ENCODE peak calls at places on chromosomes 4 and X, in seven cellular contexts. One of them, this sample, is unnamed.

GRCh38 chr4:158758142-158758541 is 10.7 kb upstream of the FNIP2 start:
- DNase-seq in LHCN-M2: peak; percentile 22
- DNase-seq in neural progenitor cell: no peak
- DNase-seq in fibroblast of gingiva: no peak
- DNase-seq in GOT3: no peak
- DNase-seq in AG20443: peak; percentile 52
- DNase-seq in stimulated activated CD4-positive, alpha-beta T cell treated with anti-CD3 and anti-CD28 coated beads, Interleukin-12 subunit alpha, Interleukin-12 subunit beta, amount 100 ng/mL, for 4 hours: no peak
- DNase-seq in this sample: no peak

GRCh38 chr4:41454393-41454792 is 83.6 kb upstream of the LIMCH1 start:
- DNase-seq in LHCN-M2: no peak
- DNase-seq in neural progenitor cell: peak; percentile 12
- DNase-seq in fibroblast of gingiva: no peak
- DNase-seq in GOT3: no peak
- DNase-seq in AG20443: peak; percentile 36
- DNase-seq in stimulated activated CD4-positive, alpha-beta T cell treated with anti-CD3 and anti-CD28 coated beads, Interleukin-12 subunit alpha, Interleukin-12 subunit beta, amount 100 ng/mL, for 4 hours: no peak
- DNase-seq in this sample: no peak

GRCh38 chr4:8016527-8016926 is 76.9 kb upstream of the AFAP1 start:
- DNase-seq in LHCN-M2: no peak
- DNase-seq in neural progenitor cell: no peak
- DNase-seq in fibroblast of gingiva: no peak
- DNase-seq in GOT3: no peak
- DNase-seq in AG20443: no peak
- DNase-seq in stimulated activated CD4-positive, alpha-beta T cell treated with anti-CD3 and anti-CD28 coated beads, Interleukin-12 subunit alpha, Interleukin-12 subunit beta, amount 100 ng/mL, for 4 hours: no peak
- DNase-seq in this sample: no peak

GRCh38 chr4:105182211-105182610 is 35.5 kb downstream of the TET2 start:
- DNase-seq in LHCN-M2: no peak
- DNase-seq in neural progenitor cell: no peak
- DNase-seq in fibroblast of gingiva: no peak
- DNase-seq in GOT3: no peak
- DNase-seq in AG20443: no peak
- DNase-seq in stimulated activated CD4-positive, alpha-beta T cell treated with anti-CD3 and anti-CD28 coated beads, Interleukin-12 subunit alpha, Interleukin-12 subunit beta, amount 100 ng/mL, for 4 hours: no peak
- DNase-seq in this sample: peak; percentile 32

GRCh38 chr4:142550955-142551354 is 295.1 kb downstream of the INPP4B start:
- DNase-seq in LHCN-M2: peak; percentile 50
- DNase-seq in neural progenitor cell: no peak
- DNase-seq in fibroblast of gingiva: no peak
- DNase-seq in GOT3: no peak
- DNase-seq in AG20443: peak; percentile 7
- DNase-seq in stimulated activated CD4-positive, alpha-beta T cell treated with anti-CD3 and anti-CD28 coated beads, Interleukin-12 subunit alpha, Interleukin-12 subunit beta, amount 100 ng/mL, for 4 hours: no peak
- DNase-seq in this sample: peak; percentile 70

GRCh38 chr4:1014395-1015167 is 3.2 kb downstream of the FGFRL1 start:
- DNase-seq in LHCN-M2: no peak
- DNase-seq in neural progenitor cell: peak; percentile 84
- DNase-seq in fibroblast of gingiva: no peak
- DNase-seq in GOT3: no peak
- DNase-seq in AG20443: no peak
- DNase-seq in stimulated activated CD4-positive, alpha-beta T cell treated with anti-CD3 and anti-CD28 coated beads, Interleukin-12 subunit alpha, Interleukin-12 subunit beta, amount 100 ng/mL, for 4 hours: no peak
- DNase-seq in this sample: no peak

GRCh38 chrX:126165721-126166401 is at the start of gene DCAF12L2:
- DNase-seq in LHCN-M2: no peak
- DNase-seq in neural progenitor cell: peak; percentile 56
- DNase-seq in fibroblast of gingiva: no peak
- DNase-seq in GOT3: no peak
- DNase-seq in AG20443: peak; percentile 12
- DNase-seq in stimulated activated CD4-positive, alpha-beta T cell treated with anti-CD3 and anti-CD28 coated beads, Interleukin-12 subunit alpha, Interleukin-12 subunit beta, amount 100 ng/mL, for 4 hours: no peak
- DNase-seq in this sample: no peak

GRCh38 chr4:79281577-79282359 is 44.1 kb downstream of the NAA11 start:
- DNase-seq in LHCN-M2: no peak
- DNase-seq in neural progenitor cell: peak; percentile 90
- DNase-seq in fibroblast of gingiva: no peak
- DNase-seq in GOT3: no peak
- DNase-seq in AG20443: no peak
- DNase-seq in stimulated activated CD4-positive, alpha-beta T cell treated with anti-CD3 and anti-CD28 coated beads, Interleukin-12 subunit alpha, Interleukin-12 subunit beta, amount 100 ng/mL, for 4 hours: no peak
- DNase-seq in this sample: no peak

GRCh38 chrX:68146054-68146453 is 287.2 kb downstream of the OPHN1 start:
- DNase-seq in LHCN-M2: peak; percentile 54
- DNase-seq in neural progenitor cell: peak; percentile 20
- DNase-seq in fibroblast of gingiva: peak; percentile 27
- DNase-seq in GOT3: no peak
- DNase-seq in AG20443: peak; percentile 38
- DNase-seq in stimulated activated CD4-positive, alpha-beta T cell treated with anti-CD3 and anti-CD28 coated beads, Interleukin-12 subunit alpha, Interleukin-12 subunit beta, amount 100 ng/mL, for 4 hours: no peak
- DNase-seq in this sample: peak; percentile 53

GRCh38 chrX:43880439-43880838 is 1.8 kb downstream of the MAOB start:
- DNase-seq in LHCN-M2: no peak
- DNase-seq in neural progenitor cell: no peak
- DNase-seq in fibroblast of gingiva: no peak
- DNase-seq in GOT3: no peak
- DNase-seq in AG20443: no peak
- DNase-seq in stimulated activated CD4-positive, alpha-beta T cell treated with anti-CD3 and anti-CD28 coated beads, Interleukin-12 subunit alpha, Interleukin-12 subunit beta, amount 100 ng/mL, for 4 hours: no peak
- DNase-seq in this sample: no peak

GRCh38 chrX:22325091-22325490 is 52.4 kb downstream of the CBLL2 start:
- DNase-seq in LHCN-M2: peak; percentile 75
- DNase-seq in neural progenitor cell: no peak
- DNase-seq in fibroblast of gingiva: no peak
- DNase-seq in GOT3: no peak
- DNase-seq in AG20443: peak; percentile 6
- DNase-seq in stimulated activated CD4-positive, alpha-beta T cell treated with anti-CD3 and anti-CD28 coated beads, Interleukin-12 subunit alpha, Interleukin-12 subunit beta, amount 100 ng/mL, for 4 hours: no peak
- DNase-seq in this sample: peak; percentile 15

GRCh38 chr4:140363558-140363957 is 9.9 kb upstream of the SCOC start:
- DNase-seq in LHCN-M2: no peak
- DNase-seq in neural progenitor cell: no peak
- DNase-seq in fibroblast of gingiva: no peak
- DNase-seq in GOT3: no peak
- DNase-seq in AG20443: no peak
- DNase-seq in stimulated activated CD4-positive, alpha-beta T cell treated with anti-CD3 and anti-CD28 coated beads, Interleukin-12 subunit alpha, Interleukin-12 subunit beta, amount 100 ng/mL, for 4 hours: no peak
- DNase-seq in this sample: no peak

GRCh38 chr4:185717018-185717726 is 94.8 kb downstream of the SORBS2 start:
- DNase-seq in LHCN-M2: no peak
- DNase-seq in neural progenitor cell: no peak
- DNase-seq in fibroblast of gingiva: no peak
- DNase-seq in GOT3: no peak
- DNase-seq in AG20443: no peak
- DNase-seq in stimulated activated CD4-positive, alpha-beta T cell treated with anti-CD3 and anti-CD28 coated beads, Interleukin-12 subunit alpha, Interleukin-12 subunit beta, amount 100 ng/mL, for 4 hours: no peak
- DNase-seq in this sample: no peak

This sample was measured in myocyte.